ENCODE peak calls at places on chromosomes 12 and 14, in eight cellular contexts. R, W, H, N, F, G, L and M are unnamed samples.

GRCh38 chr12:33596061-33596460 is 156.4 kb upstream of the SYT10 start:
- DNase-seq in R (no peak), L (no peak), N (no peak), W (no peak), F (no peak), G (no peak), H (no peak), M (peak)

GRCh38 chr12:125528300-125528699 is 463.1 kb downstream of the AACS start:
- DNase-seq in R (no peak), L (no peak), G (no peak), H (no peak), F (no peak), W (no peak), N (no peak), M (no peak)

GRCh38 chr14:24224618-24225071 is 7.5 kb downstream of the NEDD8 start:
- DNase-seq in N (peak), W (no peak), L (no peak), R (peak), F (no peak), G (no peak), H (peak), M (peak)

GRCh38 chr14:95531473-95531872 is 3.4 kb upstream of the GLRX5 start:
- DNase-seq in N (peak), H (peak), G (no peak), R (no peak), L (no peak), W (peak), F (peak), M (peak)

GRCh38 chr12:111580119-111580425 is 19.0 kb downstream of the ATXN2 start:
- DNase-seq in L (no peak), H (no peak), N (no peak), R (no peak), F (no peak), G (no peak), W (no peak), M (no peak)

GRCh38 chr12:25887367-25887766 is 71.1 kb upstream of the RASSF8 start:
- DNase-seq in H (no peak), W (no peak), F (no peak), L (no peak), N (no peak), G (no peak), R (no peak), M (no peak)

GRCh38 chr12:95164656-95165055 is 52.6 kb downstream of the FGD6 start:
- DNase-seq in L (no peak), R (no peak), W (no peak), F (no peak), G (no peak), H (no peak), N (peak), M (no peak)

GRCh38 chr12:4272014-4272975 is 1.3 kb upstream of the CCND2 start:
- DNase-seq in G (peak), F (no peak), W (peak), R (peak), N (peak), L (peak), H (peak), M (peak)

GRCh38 chr14:36091096-36091495 is 85.4 kb downstream of the PTCSC3 start:
- DNase-seq in F (peak), G (no peak), H (peak), N (peak), R (no peak), L (peak), W (no peak), M (peak)

GRCh38 chr14:51780006-51780692 is 80.3 kb upstream of the GNG2 start:
- DNase-seq in W (no peak), L (peak), R (peak), N (peak), F (peak), H (peak), G (peak), M (peak)

GRCh38 chr14:73612339-73613045 is at the start of gene ACOT6:
- DNase-seq in H (peak), R (peak), G (peak), N (peak), W (peak), L (peak), F (peak), M (peak)

GRCh38 chr12:12399906-12400305 is 43.0 kb downstream of the BORCS5 start:
- DNase-seq in G (no peak), L (no peak), W (no peak), F (no peak), H (no peak), N (no peak), R (no peak), M (no peak)

GRCh38 chr12:96235497-96235826 is 41.3 kb downstream of the ELK3 start:
- DNase-seq in W (peak), G (no peak), F (peak), R (no peak), N (peak), L (no peak), H (no peak), M (no peak)

GRCh38 chr12:121668750-121669524 is 517 bp downstream of the MORN3 start:
- DNase-seq in W (no peak), N (no peak), H (no peak), F (peak), L (peak), R (peak), G (peak), M (peak)

GRCh38 chr14:105195533-105196227 is 14.6 kb upstream of the NUDT14 start:
- DNase-seq in L (no peak), G (no peak), N (no peak), R (no peak), H (peak), W (no peak), F (no peak), M (no peak)
- TF ChIP-seq CTCF in L (no peak), G (no peak), N (no peak), R (no peak), H (peak), W (no peak), F (no peak), M (no peak)

GRCh38 chr14:55383541-55384140 is 28.0 kb downstream of the ATG14 start:
- DNase-seq in N (no peak), R (no peak), G (no peak), F (no peak), L (no peak), H (no peak), W (no peak), M (no peak)
- H3K4me3 ChIP-seq in N (no peak), R (no peak), G (no peak), F (no peak), L (no peak), H (no peak), W (no peak), M (no peak)

DNA sequence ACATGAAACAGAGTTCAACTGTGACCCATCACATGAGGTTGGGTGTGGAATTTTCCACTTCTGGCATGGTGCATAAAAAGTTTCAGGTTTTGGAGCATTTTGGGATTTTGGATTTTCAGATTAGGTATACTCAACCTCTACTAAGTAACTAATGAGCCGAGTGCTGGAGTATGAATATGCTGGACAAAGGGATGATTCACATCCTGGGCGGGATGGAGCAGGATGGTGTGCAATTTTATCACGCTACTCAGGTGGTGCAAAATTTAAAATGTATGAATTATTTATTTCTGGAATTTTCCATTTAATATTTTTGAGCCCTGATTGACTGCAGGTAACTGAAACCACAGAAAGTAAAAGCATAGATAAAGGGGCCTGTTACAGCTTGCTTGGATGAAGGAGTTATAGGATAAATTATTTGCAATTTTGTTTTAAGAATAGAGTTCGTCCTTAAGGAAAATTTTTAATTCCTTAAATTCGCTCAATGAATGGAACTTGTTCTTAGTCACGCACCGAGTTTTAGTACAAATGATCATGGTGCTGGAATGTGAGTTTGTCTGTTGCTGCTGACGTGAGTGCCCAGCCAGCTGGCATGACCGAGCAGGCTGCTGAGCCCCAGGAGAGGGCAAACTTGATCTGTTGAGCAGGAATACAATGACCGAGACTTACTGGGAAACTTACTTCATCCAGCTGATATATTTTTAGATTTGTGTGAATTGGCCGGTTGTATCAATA is 176.3 kb downstream of the ESR2 start:
- DNase-seq in H (peak), L (peak), W (peak), G (no peak), N (peak), R (no peak), F (peak), M (peak)
- TF ChIP-seq CTCF in H (peak), L (no peak), W (peak), G (no peak), N (peak), R (no peak), F (no peak), M (peak)

GRCh38 chr12:102568151-102568815 is 87.9 kb upstream of the IGF1 start:
- DNase-seq in L (no peak), G (no peak), R (no peak), N (peak), F (no peak), W (no peak), H (no peak), M (no peak)
- H3K4me3 ChIP-seq in L (no peak), G (no peak), R (no peak), N (no peak), F (no peak), W (no peak), H (no peak), M (no peak)

DNA sequence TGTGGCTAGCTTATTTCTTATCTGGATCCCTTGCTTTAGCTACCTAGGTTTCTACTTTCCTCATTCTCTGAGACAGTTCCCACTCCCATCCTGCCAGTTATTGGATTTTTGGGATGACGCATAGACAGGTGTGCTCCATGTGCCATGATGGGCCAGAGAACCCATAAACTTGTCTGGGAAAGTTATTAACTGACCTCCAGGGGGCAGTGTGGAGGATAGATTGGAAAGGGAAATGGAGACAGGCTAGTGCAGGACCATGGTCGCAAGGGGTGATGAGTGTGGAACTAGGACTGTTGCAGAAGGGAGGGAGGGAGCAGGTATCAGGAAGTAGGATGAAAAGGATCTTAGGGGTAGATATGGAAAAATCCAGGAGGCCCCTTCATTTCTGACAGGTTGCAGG is 80.3 kb downstream of the ESRRB start:
- DNase-seq in L (no peak), W (no peak), R (no peak), N (no peak), H (peak), G (no peak), F (peak), M (peak)
- TF ChIP-seq CTCF in L (no peak), W (peak), R (no peak), N (peak), H (peak), G (peak), F (peak), M (peak)

DNA sequence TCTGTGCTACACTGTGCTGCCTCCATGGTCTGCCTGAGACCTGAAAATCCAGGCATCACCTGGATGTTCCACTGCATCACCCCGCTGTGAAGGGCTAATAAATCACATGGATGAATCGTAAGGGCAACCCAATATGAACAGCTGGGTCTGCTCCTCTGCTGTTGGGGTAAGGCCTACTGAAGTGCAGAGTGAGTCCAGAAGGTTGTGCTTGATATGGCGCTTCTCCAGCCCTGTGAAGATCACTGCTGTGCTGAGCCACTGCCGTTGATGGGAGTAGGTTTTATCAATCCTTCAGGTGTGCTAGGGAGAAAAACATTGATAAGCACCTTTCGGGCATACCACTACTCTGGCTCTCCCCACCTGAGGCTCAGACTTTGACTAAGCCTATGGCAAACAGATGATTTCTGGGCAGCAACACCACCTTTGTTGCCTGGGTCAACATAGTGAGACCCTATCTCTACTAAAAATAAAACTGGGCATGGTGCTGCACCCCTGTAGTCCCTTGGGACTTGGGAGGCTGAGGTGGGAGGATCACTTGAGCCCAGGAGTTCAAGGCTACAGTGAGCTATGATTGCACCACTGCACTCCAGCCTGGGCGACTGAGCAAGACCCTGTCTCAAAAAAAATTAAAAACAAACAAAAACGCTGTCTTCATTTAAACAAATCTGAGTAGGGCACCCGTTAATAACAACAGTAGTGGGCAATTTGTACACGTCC is 1.7 kb downstream of the ACVRL1 start:
- DNase-seq in W (no peak), F (no peak), H (no peak), L (no peak), G (no peak), N (no peak), R (no peak), M (no peak)
- H3K4me3 ChIP-seq in W (no peak), F (no peak), H (no peak), L (no peak), G (no peak), N (no peak), R (no peak), M (no peak)